ENCODE peak calls at places on chromosomes 4 and X, in seven cellular contexts. L is pons, J is NCI-H2081, M is HS-27A, O is OCI-LY7, A is kidney tubule cell, I is kidney. H is an unnamed sample.

GRCh38 chr4:173332963-173333657 is 1.0 kb downstream of the HMGB2 start:
- DNase-seq in O (no peak), J (no peak), A (peak), M (no peak), L (peak), I (no peak), H (no peak)

GRCh38 chrX:123976671-123977316 is 15.3 kb downstream of the STAG2 start:
- DNase-seq in M (no peak), L (peak), O (peak), A (peak), J (peak), I (no peak), H (no peak)

GRCh38 chr4:1600811-1601532 is 83.1 kb downstream of the FAM53A start:
- DNase-seq in O (no peak), L (no peak), J (no peak), I (peak), M (no peak), A (no peak), H (no peak)

GRCh38 chr4:140932646-140933045 is 176.5 kb upstream of the TBC1D9 start:
- DNase-seq in A (no peak), I (no peak), J (no peak), L (no peak), O (no peak), M (no peak), H (no peak)

GRCh38 chrX:45697591-45697990 is 496.9 kb upstream of the DIPK2B start:
- DNase-seq in I (no peak), L (no peak), O (no peak), A (peak), M (peak), J (no peak), H (no peak)

GRCh38 chr4:114417214-114417613 is 181.4 kb upstream of the UGT8 start:
- DNase-seq in I (no peak), M (no peak), O (peak), A (no peak), L (peak), J (peak), H (peak)

GRCh38 chr4:77126844-77127614 is 30.0 kb upstream of the CCNG2 start:
- DNase-seq in A (no peak), I (no peak), M (no peak), J (no peak), O (peak), L (peak), H (peak)

GRCh38 chrX:38560776-38561125 is 591 bp upstream of the TSPAN7 start:
- DNase-seq in I (no peak), A (no peak), L (no peak), J (no peak), O (no peak), M (no peak), H (peak)

GRCh38 chr4:129113919-129114318 is 18.0 kb downstream of the C4orf33 start:
- DNase-seq in J (no peak), A (no peak), I (no peak), M (no peak), O (no peak), L (no peak), H (no peak)

GRCh38 chr4:24836843-24837242 is 41.5 kb downstream of the SOD3 start:
- DNase-seq in A (no peak), I (no peak), M (no peak), J (no peak), L (no peak), O (no peak), H (no peak)

GRCh38 chr4:3305610-3306371 is 13.0 kb downstream of the RGS12 start:
- DNase-seq in L (peak), I (peak), O (peak), M (no peak), J (peak), A (peak), H (no peak)

GRCh38 chr4:28451346-28451745 is 1590.7 kb downstream of the STIM2 start:
- DNase-seq in A (no peak), L (no peak), O (no peak), M (no peak), I (no peak), J (no peak), H (no peak)

GRCh38 chr4:40992472-40993298 is 221.7 kb downstream of the APBB2 start:
- DNase-seq in J (no peak), O (peak), A (peak), M (no peak), I (no peak), L (no peak), H (peak)

GRCh38 chrX:42276982-42277690 is 353.8 kb upstream of the CASK start:
- DNase-seq in O (no peak), J (no peak), L (no peak), A (peak), M (no peak), I (no peak), H (no peak)

GRCh38 chrX:39815621-39816020 is 282.1 kb downstream of the BCOR start:
- DNase-seq in O (peak), I (no peak), A (peak), M (no peak), L (no peak), J (no peak), H (peak)

H was measured in GM12865.